ENCODE peak calls at places on chromosomes 13 and 19, in nine cellular contexts. S, F, H, T, C, Y, M, U and E are unnamed samples.

GRCh38 chr19:16889883-16890460 is 1.2 kb downstream of the F2RL3 start:
- DNase-seq in S (no peak), F (no peak), H (no peak), T (no peak), C (no peak), Y (no peak), M (no peak), U (no peak), E (no peak)

GRCh38 chr13:30121666-30122065 is 185.7 kb downstream of the KATNAL1 start:
- DNase-seq in S (no peak), F (no peak), H (no peak), T (no peak), C (no peak), Y (no peak), M (no peak), U (no peak), E (no peak)

GRCh38 chr19:35370722-35371121 is at the start of gene GPR42:
- DNase-seq in S (no peak), F (no peak), H (no peak), T (no peak), C (no peak), Y (no peak), M (no peak), U (no peak), E (no peak)

GRCh38 chr13:110677731-110678545 is 28.0 kb downstream of the CARS2 start:
- DNase-seq in S (no peak), F (peak), H (no peak), T (no peak), C (no peak), Y (no peak), M (no peak), U (no peak), E (no peak)

GRCh38 chr19:47661161-47661560 is 52.1 kb upstream of the EHD2 start:
- DNase-seq in S (no peak), F (no peak), H (no peak), T (no peak), C (no peak), Y (no peak), M (no peak), U (no peak), E (no peak)

GRCh38 chr19:29415507-29415906 is 110.3 kb upstream of the VSTM2B start:
- DNase-seq in S (no peak), F (no peak), H (no peak), T (no peak), C (peak), Y (no peak), M (no peak), U (no peak), E (no peak)

GRCh38 chr19:14479985-14480694 is 5.0 kb upstream of the PTGER1 start:
- DNase-seq in S (no peak), F (peak), H (peak), T (no peak), C (peak), Y (peak), M (no peak), U (no peak), E (no peak)

GRCh38 chr19:38321646-38322323 is 2.1 kb downstream of the KCNK6 start:
- DNase-seq in S (no peak), F (peak), H (no peak), T (no peak), C (no peak), Y (no peak), M (peak), U (peak), E (peak)

GRCh38 chr19:11479470-11480080 is 1.3 kb downstream of the ELAVL3 start:
- DNase-seq in S (no peak), F (peak), H (no peak), T (peak), C (peak), Y (peak), M (no peak), U (no peak), E (no peak)

GRCh38 chr13:43732726-43733125 is 54.0 kb downstream of the ENOX1 start:
- DNase-seq in S (no peak), F (no peak), H (no peak), T (no peak), C (no peak), Y (no peak), M (no peak), U (no peak), E (no peak)

GRCh38 chr19:4803736-4804695 is 12.5 kb downstream of the FEM1A start:
- DNase-seq in S (no peak), F (peak), H (peak), T (peak), C (peak), Y (peak), M (no peak), U (peak), E (peak)

GRCh38 chr19:10517361-10517759 is at the start of gene S1PR5:
- DNase-seq in S (no peak), F (no peak), H (peak), T (peak), C (peak), Y (no peak), M (no peak), U (peak), E (no peak)

GRCh38 chr19:12880551-12881171 is 588 bp downstream of the DNASE2 start:
- DNase-seq in S (no peak), F (peak), H (no peak), T (peak), C (peak), Y (no peak), M (peak), U (no peak), E (peak)

GRCh38 chr13:66483712-66484111 is 746.4 kb downstream of the PCDH9 start:
- DNase-seq in S (no peak), F (no peak), H (no peak), T (no peak), C (no peak), Y (no peak), M (no peak), U (no peak), E (no peak)

GRCh38 chr13:112587359-112587766 is 590 bp downstream of the TUBGCP3 start:
- DNase-seq in S (peak), F (peak), H (peak), T (peak), C (peak), Y (peak), M (peak), U (peak), E (peak)
- TF ChIP-seq CTCF in S (no peak), F (no peak), H (peak), T (no peak), C (no peak), Y (no peak), M (no peak), U (no peak), E (no peak)

GRCh38 chr19:54160182-54160811 is 776 bp upstream of the LENG1 start:
- DNase-seq in S (no peak), F (peak), H (no peak), T (no peak), C (peak), Y (no peak), M (no peak), U (no peak), E (no peak)

GRCh38 chr19:54158812-54159351 is 639 bp downstream of the LENG1 start:
- DNase-seq in S (no peak), F (peak), H (no peak), T (no peak), C (no peak), Y (no peak), M (no peak), U (no peak), E (peak)

GRCh38 chr19:54156953-54157352 is 2.6 kb downstream of the LENG1 start:
- DNase-seq in S (no peak), F (no peak), H (no peak), T (no peak), C (no peak), Y (no peak), M (no peak), U (no peak), E (no peak)

GRCh38 chr19:54160948-54161347 is 1.4 kb upstream of the LENG1 start:
- DNase-seq in S (no peak), F (no peak), H (no peak), T (no peak), C (peak), Y (no peak), M (no peak), U (no peak), E (no peak)

GRCh38 chr19:54159352-54160181 is at the start of gene LENG1:
- DNase-seq in S (peak), F (peak), H (peak), T (peak), C (peak), Y (peak), M (peak), U (peak), E (peak)
- TF ChIP-seq CTCF in S (peak), F (peak), H (peak), T (peak), C (peak), Y (peak), M (peak), U (peak), E (no peak)

GRCh38 chr13:96650301-96650886 is 343.9 kb downstream of the OXGR1 start:
- DNase-seq in S (no peak), F (peak), H (no peak), T (no peak), C (no peak), Y (no peak), M (no peak), U (no peak), E (peak)
- TF ChIP-seq CTCF in S (no peak), F (peak), H (no peak), T (no peak), C (no peak), Y (peak), M (no peak), U (no peak), E (peak)

DNA sequence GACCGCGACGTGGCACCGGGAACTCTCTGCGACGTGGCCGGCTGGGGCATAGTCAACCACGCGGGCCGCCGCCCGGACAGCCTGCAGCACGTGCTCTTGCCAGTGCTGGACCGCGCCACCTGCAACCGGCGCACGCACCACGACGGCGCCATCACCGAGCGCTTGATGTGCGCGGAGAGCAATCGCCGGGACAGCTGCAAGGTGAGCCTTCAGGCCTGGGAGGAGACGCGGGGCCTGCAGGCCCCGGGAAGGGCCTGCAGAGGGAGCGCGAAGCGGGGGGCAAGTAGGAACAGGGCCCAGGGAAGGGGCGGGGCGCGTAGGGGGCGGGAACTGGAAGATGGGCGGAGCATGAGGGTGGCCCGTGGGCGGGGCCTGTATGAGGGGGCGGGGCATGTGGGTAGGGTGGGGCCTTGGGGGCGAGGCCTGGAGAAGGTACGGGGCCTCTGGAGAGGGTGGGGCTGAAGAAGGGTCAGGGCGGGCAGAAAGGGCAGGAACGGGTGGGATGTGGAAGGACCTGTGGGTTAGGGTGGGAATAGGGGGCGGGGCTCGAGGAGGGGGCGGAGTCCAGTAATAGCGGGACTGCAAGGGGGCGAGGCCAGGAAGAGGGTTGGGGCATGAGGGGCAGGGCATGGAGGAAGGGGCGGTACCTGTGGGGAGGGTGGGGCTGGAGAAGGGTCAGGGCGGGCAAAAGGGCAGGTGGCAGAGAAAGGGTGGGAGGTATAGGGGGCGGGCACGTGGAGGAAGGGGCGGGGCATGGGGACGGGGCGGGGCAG is 2.5 kb downstream of the CFD start:
- DNase-seq in S (no peak), F (peak), H (no peak), T (peak), C (peak), Y (peak), M (no peak), U (no peak), E (peak)
- TF ChIP-seq CTCF in S (no peak), F (no peak), H (no peak), T (no peak), C (peak), Y (peak), M (no peak), U (no peak), E (no peak)

GRCh38 chr19:2151339-2152229 is at the start of gene AP3D1:
- DNase-seq in S (peak), F (peak), H (peak), T (peak), C (peak), Y (peak), M (peak), U (peak), E (peak)
- TF ChIP-seq CTCF in S (no peak), F (no peak), H (no peak), T (no peak), C (no peak), Y (no peak), M (no peak), U (no peak), E (no peak)

GRCh38 chr13:106343831-106344230 is 191.6 kb downstream of the EFNB2 start:
- DNase-seq in S (no peak), F (no peak), H (no peak), T (no peak), C (no peak), Y (no peak), M (no peak), U (no peak), E (no peak)
- TF ChIP-seq CTCF in S (no peak), F (no peak), H (no peak), T (no peak), C (no peak), Y (no peak), M (no peak), U (no peak), E (no peak)

GRCh38 chr13:98483636-98484288 is 93.1 kb downstream of the STK24 start:
- DNase-seq in S (no peak), F (peak), H (no peak), T (no peak), C (no peak), Y (no peak), M (no peak), U (no peak), E (no peak)

GRCh38 chr13:98484289-98485219 is 92.4 kb downstream of the STK24 start:
- DNase-seq in S (peak), F (peak), H (peak), T (peak), C (peak), Y (peak), M (peak), U (peak), E (peak)

GRCh38 chr13:98481511-98481951 is 95.4 kb downstream of the STK24 start:
- DNase-seq in S (no peak), F (no peak), H (no peak), T (no peak), C (no peak), Y (no peak), M (no peak), U (no peak), E (no peak)

GRCh38 chr13:98480915-98481510 is 95.9 kb downstream of the STK24 start:
- DNase-seq in S (no peak), F (peak), H (no peak), T (no peak), C (no peak), Y (no peak), M (no peak), U (peak), E (no peak)

GRCh38 chr13:98482476-98483444 is 94.1 kb downstream of the STK24 start:
- DNase-seq in S (no peak), F (peak), H (peak), T (peak), C (peak), Y (no peak), M (no peak), U (peak), E (peak)
- TF ChIP-seq CTCF in S (no peak), F (peak), H (no peak), T (no peak), C (peak), Y (peak), M (no peak), U (peak), E (no peak)